ENCODE peak calls at places on chromosomes 7 and 10, in four cellular contexts. Q, D, A and C are unnamed samples. For H3K4me1, the result is how much of the 10 kb centered on the place peaks cover.

GRCh38 chr7:158344706-158345300 is 242.8 kb downstream of the PTPRN2 start:
- DNase-seq in D (peak), A (no peak), Q (no peak), C (no peak)

GRCh38 chr10:112389147-112389822 is 15.4 kb downstream of the ACSL5 start:
- DNase-seq in D (no peak), Q (peak), A (no peak), C (no peak)

GRCh38 chr7:127674361-127674760 is 22.4 kb downstream of the SND1 start:
- DNase-seq in Q (no peak), A (no peak), D (no peak), C (no peak)

GRCh38 chr10:35216303-35216905 is 89.8 kb downstream of the CREM start:
- DNase-seq in A (peak), Q (peak), D (peak), C (no peak)

GRCh38 chr7:11552676-11553075 is 279.3 kb downstream of the THSD7A start:
- DNase-seq in Q (no peak), A (no peak), D (no peak), C (no peak)

GRCh38 chr10:7153750-7154149 is 257.1 kb downstream of the SFMBT2 start:
- DNase-seq in Q (no peak), D (no peak), A (no peak), C (no peak)

GRCh38 chr7:98210513-98211220 is 572 bp upstream of the BHLHA15 start:
- DNase-seq in D (peak), A (no peak), Q (no peak), C (peak)

GRCh38 chr10:101489355-101489754 is 98.7 kb downstream of the POLL start:
- DNase-seq in D (no peak), A (no peak), Q (no peak), C (no peak)

GRCh38 chr7:157570531-157571200 is 233.9 kb downstream of the DNAJB6 start:
- DNase-seq in A (no peak), Q (no peak), D (peak), C (no peak)

GRCh38 chr7:72925546-72926120 is 738 bp downstream of the POM121 start:
- DNase-seq in Q (no peak), D (no peak), A (no peak), C (no peak)

GRCh38 chr7:47935336-47935735 is 12.9 kb downstream of the PKD1L1 start:
- DNase-seq in Q (no peak), A (no peak), D (no peak), C (no peak)

GRCh38 chr10:1107679-1108078 is 51.5 kb downstream of the WDR37 start:
- DNase-seq in Q (no peak), D (no peak), A (no peak), C (no peak)

GRCh38 chr10:132638130-132638515 is 100.5 kb downstream of the INPP5A start:
- DNase-seq in D (peak), Q (no peak), A (no peak), C (peak)

GRCh38 chr7:48052748-48053147 is 17.4 kb downstream of the C7orf57 start:
- DNase-seq in Q (no peak), D (no peak), A (no peak), C (no peak)

GRCh38 chr7:22443370-22444180 is 56.4 kb downstream of the STEAP1B start:
- DNase-seq in A (no peak), Q (no peak), D (no peak), C (no peak)

GRCh38 chr7:108503112-108504026 is 22.6 kb downstream of the PNPLA8 start:
- DNase-seq in A (no peak), D (no peak), Q (no peak), C (no peak)

GRCh38 chr10:613217-613616 is 76.3 kb downstream of the DIP2C start:
- DNase-seq in D (peak), A (no peak), Q (no peak), C (peak)

GRCh38 chr7:5699951-5700384 is 81.5 kb downstream of the RNF216 start:
- DNase-seq in A (no peak), Q (peak), D (no peak), C (no peak)

GRCh38 chr7:64879800-64880199 is 23.3 kb upstream of the ZNF273 start:
- DNase-seq in Q (no peak), A (peak), D (peak), C (no peak)

GRCh38 chr7:13627455-13627854 is 362.0 kb downstream of the ETV1 start:
- DNase-seq in D (no peak), A (no peak), Q (no peak), C (no peak)

GRCh38 chr10:3757638-3758490 is 27.1 kb downstream of the KLF6 start:
- DNase-seq in Q (peak), D (no peak), A (no peak), C (no peak)

GRCh38 chr10:6473901-6474370 is 106.1 kb downstream of the PRKCQ start:
- DNase-seq in D (no peak), Q (peak), A (no peak), C (no peak)

GRCh38 chr7:85023066-85023687 is 163.7 kb downstream of the SEMA3D start:
- DNase-seq in Q (no peak), A (peak), D (no peak), C (no peak)

GRCh38 chr10:340646-341045 is 205.4 kb downstream of the ZMYND11 start:
- DNase-seq in Q (no peak), D (no peak), A (no peak), C (peak)

GRCh38 chr7:22664988-22665798 is 61.8 kb upstream of the IL6 start:
- DNase-seq in A (no peak), D (no peak), Q (no peak), C (no peak)

GRCh38 chr7:37035631-37036030 is 311.3 kb upstream of the AOAH start:
- DNase-seq in A (no peak), D (no peak), Q (no peak), C (no peak)

DNA sequence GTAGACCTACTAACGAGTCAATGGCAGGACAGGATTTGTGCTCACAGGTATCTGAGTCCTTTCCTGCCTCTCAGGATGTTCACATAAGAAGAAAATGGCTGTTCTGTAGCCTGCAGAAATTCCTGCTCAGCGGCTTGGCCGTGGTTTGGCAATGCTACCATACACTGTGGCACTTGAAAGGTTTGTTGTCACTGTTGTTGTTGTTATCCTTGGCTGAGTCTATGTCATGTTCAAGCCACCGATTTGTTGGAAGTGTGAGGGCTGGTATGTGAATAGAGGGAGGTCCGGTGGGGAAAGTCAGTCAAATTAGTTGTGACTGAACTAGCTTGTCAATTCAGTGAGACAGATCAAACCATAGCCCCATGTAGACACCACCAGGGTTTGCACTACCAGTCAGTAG is 199.9 kb downstream of the TRIL start:
- DNase-seq in A (no peak), Q (no peak), D (no peak), C (no peak)
- H3K4me3 ChIP-seq in A (no peak), Q (no peak), D (no peak), C (no peak)

GRCh38 chr10:96261132-96261531 is 10.2 kb downstream of the BLNK start:
- DNase-seq in D (no peak), A (no peak), Q (no peak), C (no peak)
- H3K4me1 ChIP-seq in D (under half), A (under half), Q (under half), C (under half)

DNA sequence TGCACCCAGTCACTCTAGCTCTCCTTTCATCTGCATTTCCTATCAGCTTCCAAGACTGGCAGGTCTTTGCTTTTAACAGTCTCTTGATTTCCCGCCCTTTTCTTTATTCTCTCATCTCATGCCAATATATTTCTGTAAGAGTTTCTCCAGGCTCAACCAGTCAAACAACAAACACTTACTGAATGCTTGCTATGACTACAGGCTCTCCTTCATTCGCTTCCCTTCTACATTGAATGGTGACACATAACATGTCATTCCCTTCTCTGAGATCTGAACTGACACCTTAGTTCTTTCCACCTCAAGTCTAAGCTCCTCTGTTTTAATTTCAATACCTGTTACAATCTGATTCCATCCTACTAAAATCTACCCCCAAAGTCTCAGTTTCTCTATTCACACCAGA is 80.8 kb upstream of the FZD1 start:
- DNase-seq in D (no peak), A (no peak), Q (no peak), C (no peak)
- H3K4me3 ChIP-seq in D (no peak), A (no peak), Q (no peak), C (no peak)

DNA sequence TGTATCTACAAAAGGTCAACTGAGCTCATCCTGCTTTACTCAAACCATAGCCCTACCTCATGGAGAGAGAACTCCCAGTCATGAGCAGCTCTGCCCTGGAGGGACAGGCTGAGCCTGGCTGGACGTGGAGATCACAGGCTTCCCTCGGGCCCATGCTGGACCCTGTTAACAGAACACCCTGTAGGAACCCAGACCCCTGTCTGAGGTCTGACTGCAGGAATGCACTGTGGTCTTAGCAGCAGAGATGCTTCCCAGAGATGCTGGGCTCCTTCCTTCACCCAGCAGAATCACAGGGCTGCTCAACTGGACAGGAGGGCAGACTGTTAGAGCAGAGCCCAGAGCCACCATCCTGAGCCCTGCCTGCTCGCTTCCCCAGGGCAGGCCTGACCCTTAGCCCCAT is 814 bp downstream of the TMEM72 start:
- DNase-seq in D (no peak), Q (no peak), A (no peak), C (no peak)
- H3K4me1 ChIP-seq in D (under half), Q (under half), A (under half), C (under half)